ENCODE peak calls at places on chromosomes 16 and 17, in seven cellular contexts. O, E, B, J, K, S and T are unnamed samples.

GRCh38 chr17:73231363-73231762 is 30.3 kb downstream of the CPSF4L start:
- DNase-seq in J (no peak), K (no peak), B (no peak), E (no peak), S (peak; percentile 21), O (no peak), T (no peak)

GRCh38 chr16:66304151-66304550 is 62.3 kb upstream of the CDH5 start:
- DNase-seq in K (no peak), B (no peak), O (no peak), S (no peak), E (no peak), J (no peak), T (no peak)

GRCh38 chr16:85057212-85057889 is 29.8 kb downstream of the KIAA0513 start:
- DNase-seq in K (peak; percentile 19), E (no peak), O (no peak), S (peak; percentile 77), B (no peak), J (no peak), T (no peak)

GRCh38 chr17:76869209-76869877 is 1.1 kb downstream of the MGAT5B start:
- DNase-seq in O (no peak), K (no peak), B (peak; percentile 16), J (no peak), S (peak; percentile 70), E (no peak), T (no peak)

GRCh38 chr17:8393470-8394231 is 4.0 kb downstream of the RNF222 start:
- DNase-seq in K (no peak), S (no peak), E (no peak), O (no peak), B (peak; percentile 58), J (no peak), T (no peak)

GRCh38 chr16:80973991-80974390 is 32.7 kb downstream of the CMC2 start:
- DNase-seq in S (no peak), J (no peak), O (no peak), B (no peak), K (no peak), E (no peak), T (no peak)

GRCh38 chr16:88287219-88287618 is 95.5 kb upstream of the ZNF469 start:
- DNase-seq in E (no peak), J (no peak), K (peak; percentile 63), S (peak; percentile 46), B (no peak), O (no peak), T (no peak)

GRCh38 chr17:28216032-28216431 is 103.0 kb upstream of the TMEM97 start:
- DNase-seq in J (no peak), K (no peak), S (no peak), E (no peak), O (no peak), B (no peak), T (no peak)

GRCh38 chr17:412211-413015 is 59.8 kb upstream of the RPH3AL start:
- DNase-seq in S (no peak), J (no peak), K (peak; percentile 21), E (no peak), B (peak; percentile 79), O (peak; percentile 62), T (peak; percentile 65)

GRCh38 chr17:63358111-63358839 is 87.8 kb downstream of the CYB561 start:
- DNase-seq in J (no peak), B (no peak), S (no peak), K (no peak), E (no peak), O (no peak), T (no peak)

GRCh38 chr16:77711775-77712174 is 10.5 kb upstream of the NUDT7 start:
- DNase-seq in O (no peak), J (no peak), B (no peak), S (no peak), E (no peak), K (no peak), T (no peak)

GRCh38 chr17:37493249-37494027 is 3.7 kb downstream of the DUSP14 start:
- DNase-seq in S (no peak), O (no peak), E (no peak), K (peak; percentile 8), J (no peak), B (no peak), T (no peak)

GRCh38 chr16:17032332-17032731 is 438.4 kb downstream of the XYLT1 start:
- DNase-seq in J (no peak), E (no peak), O (no peak), S (no peak), B (no peak), K (no peak), T (no peak)

GRCh38 chr16:56675685-56676210 is 6.1 kb downstream of the MT1H start:
- DNase-seq in O (no peak), S (no peak), J (no peak), E (no peak), K (no peak), B (no peak), T (no peak)

GRCh38 chr17:49397586-49397985 is 17.1 kb downstream of the PHB1 start:
- DNase-seq in K (no peak), E (no peak), S (no peak), J (no peak), O (no peak), B (no peak), T (no peak)

GRCh38 chr17:13557077-13557476 is 44.7 kb downstream of the HS3ST3A1 start:
- DNase-seq in O (no peak), E (no peak), J (no peak), K (no peak), B (no peak), S (no peak), T (no peak)

GRCh38 chr17:65783845-65784334 is 222.4 kb upstream of the AXIN2 start:
- DNase-seq in J (no peak), O (no peak), B (no peak), S (no peak), K (peak; percentile 76), E (no peak), T (no peak)